ENCODE peak calls at places on chromosome 19, in nine cellular contexts. One of them, this sample, is unnamed. For H3K36me3 and H3K27me3, the result is how much of the 10 kb centered on the place peaks cover.

GRCh38 chr19:49863935-49864320 is 3.4 kb downstream of the PNKP start:
- DNase-seq in GM23248: no peak
- DNase-seq in fibroblast of lung: no peak
- DNase-seq in body of pancreas: no peak
- DNase-seq in heart right ventricle: no peak
- DNase-seq in mesendoderm: no peak
- DNase-seq in suprapubic skin: peak
- DNase-seq in Peyer's patch: no peak
- DNase-seq in breast epithelium: no peak
- DNase-seq in this sample: no peak

GRCh38 chr19:49782515-49782914 is 15.7 kb downstream of the AP2A1 start:
- DNase-seq in GM23248: no peak
- DNase-seq in fibroblast of lung: no peak
- DNase-seq in body of pancreas: no peak
- DNase-seq in heart right ventricle: no peak
- DNase-seq in mesendoderm: no peak
- DNase-seq in suprapubic skin: no peak
- DNase-seq in Peyer's patch: no peak
- DNase-seq in breast epithelium: no peak
- DNase-seq in this sample: no peak

GRCh38 chr19:19134687-19135158 is 3.6 kb downstream of the TMEM161A start:
- DNase-seq in GM23248: no peak
- DNase-seq in fibroblast of lung: no peak
- DNase-seq in body of pancreas: no peak
- DNase-seq in heart right ventricle: peak
- DNase-seq in mesendoderm: peak
- DNase-seq in suprapubic skin: no peak
- DNase-seq in Peyer's patch: no peak
- DNase-seq in breast epithelium: no peak
- DNase-seq in this sample: peak

GRCh38 chr19:56015756-56016155 is 29.2 kb downstream of the NLRP5 start:
- DNase-seq in GM23248: peak
- DNase-seq in fibroblast of lung: no peak
- DNase-seq in body of pancreas: no peak
- DNase-seq in heart right ventricle: no peak
- DNase-seq in mesendoderm: no peak
- DNase-seq in suprapubic skin: no peak
- DNase-seq in Peyer's patch: no peak
- DNase-seq in breast epithelium: no peak
- DNase-seq in this sample: peak

GRCh38 chr19:4851551-4852290 is 15.7 kb downstream of the PLIN3 start:
- DNase-seq in GM23248: peak
- DNase-seq in fibroblast of lung: no peak
- DNase-seq in body of pancreas: peak
- DNase-seq in heart right ventricle: peak
- DNase-seq in mesendoderm: peak
- DNase-seq in suprapubic skin: peak
- DNase-seq in Peyer's patch: peak
- DNase-seq in breast epithelium: peak
- DNase-seq in this sample: peak

GRCh38 chr19:32196690-32197420 is 148.6 kb upstream of the ZNF507 start:
- DNase-seq in GM23248: no peak
- DNase-seq in fibroblast of lung: no peak
- DNase-seq in body of pancreas: no peak
- DNase-seq in heart right ventricle: no peak
- DNase-seq in mesendoderm: no peak
- DNase-seq in suprapubic skin: no peak
- DNase-seq in Peyer's patch: no peak
- DNase-seq in breast epithelium: no peak
- DNase-seq in this sample: no peak

GRCh38 chr19:54232552-54232934 is 9.7 kb upstream of the LILRB3 start:
- DNase-seq in GM23248: no peak
- DNase-seq in fibroblast of lung: no peak
- DNase-seq in body of pancreas: no peak
- DNase-seq in heart right ventricle: no peak
- DNase-seq in mesendoderm: no peak
- DNase-seq in suprapubic skin: no peak
- DNase-seq in Peyer's patch: no peak
- DNase-seq in breast epithelium: no peak
- DNase-seq in this sample: no peak

GRCh38 chr19:48806518-48806817 is 4.4 kb downstream of the BCAT2 start:
- DNase-seq in GM23248: no peak
- DNase-seq in fibroblast of lung: no peak
- DNase-seq in body of pancreas: no peak
- DNase-seq in heart right ventricle: peak
- DNase-seq in mesendoderm: peak
- DNase-seq in suprapubic skin: no peak
- DNase-seq in Peyer's patch: no peak
- DNase-seq in breast epithelium: no peak
- DNase-seq in this sample: no peak

GRCh38 chr19:4660181-4660791 is 9.9 kb downstream of the MYDGF start:
- DNase-seq in GM23248: no peak
- DNase-seq in fibroblast of lung: no peak
- DNase-seq in body of pancreas: no peak
- DNase-seq in heart right ventricle: no peak
- DNase-seq in mesendoderm: peak
- DNase-seq in suprapubic skin: no peak
- DNase-seq in Peyer's patch: no peak
- DNase-seq in breast epithelium: no peak
- DNase-seq in this sample: peak

GRCh38 chr19:51712461-51713081 is 11.2 kb downstream of the HAS1 start:
- DNase-seq in GM23248: peak
- DNase-seq in fibroblast of lung: peak
- DNase-seq in body of pancreas: no peak
- DNase-seq in heart right ventricle: no peak
- DNase-seq in mesendoderm: peak
- DNase-seq in suprapubic skin: no peak
- DNase-seq in Peyer's patch: no peak
- DNase-seq in breast epithelium: no peak
- DNase-seq in this sample: peak

DNA sequence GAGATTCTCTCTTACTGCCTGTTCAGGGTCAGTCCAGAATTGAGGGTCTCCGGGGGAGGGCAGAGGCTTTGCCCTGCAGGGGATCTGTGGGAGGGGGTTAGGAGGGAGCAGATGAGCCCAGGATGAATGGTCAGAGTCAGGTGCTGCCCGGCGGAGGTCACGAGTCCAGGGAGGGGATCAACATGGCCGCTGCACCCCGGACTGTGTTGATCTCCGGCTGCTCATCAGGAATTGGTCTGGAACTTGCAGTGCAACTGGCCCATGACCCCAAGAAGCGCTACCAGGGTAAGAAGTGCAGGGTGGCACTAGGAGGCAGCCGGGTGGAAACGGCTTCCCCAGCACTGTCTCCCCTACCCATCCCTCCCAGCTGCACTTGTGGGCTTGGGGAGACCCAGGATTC is at the start of gene RDH8:
- DNase-seq in GM23248: no peak
- DNase-seq in fibroblast of lung: no peak
- DNase-seq in body of pancreas: no peak
- DNase-seq in heart right ventricle: no peak
- DNase-seq in mesendoderm: no peak
- DNase-seq in suprapubic skin: no peak
- DNase-seq in Peyer's patch: no peak
- DNase-seq in breast epithelium: no peak
- DNase-seq in this sample: no peak
- H3K36me3 ChIP-seq in GM23248: under half
- H3K36me3 ChIP-seq in fibroblast of lung: under half
- H3K36me3 ChIP-seq in body of pancreas: under half
- H3K36me3 ChIP-seq in heart right ventricle: under half
- H3K36me3 ChIP-seq in mesendoderm: under half
- H3K36me3 ChIP-seq in suprapubic skin: under half
- H3K36me3 ChIP-seq in Peyer's patch: under half
- H3K36me3 ChIP-seq in breast epithelium: under half
- H3K36me3 ChIP-seq in this sample: under half

DNA sequence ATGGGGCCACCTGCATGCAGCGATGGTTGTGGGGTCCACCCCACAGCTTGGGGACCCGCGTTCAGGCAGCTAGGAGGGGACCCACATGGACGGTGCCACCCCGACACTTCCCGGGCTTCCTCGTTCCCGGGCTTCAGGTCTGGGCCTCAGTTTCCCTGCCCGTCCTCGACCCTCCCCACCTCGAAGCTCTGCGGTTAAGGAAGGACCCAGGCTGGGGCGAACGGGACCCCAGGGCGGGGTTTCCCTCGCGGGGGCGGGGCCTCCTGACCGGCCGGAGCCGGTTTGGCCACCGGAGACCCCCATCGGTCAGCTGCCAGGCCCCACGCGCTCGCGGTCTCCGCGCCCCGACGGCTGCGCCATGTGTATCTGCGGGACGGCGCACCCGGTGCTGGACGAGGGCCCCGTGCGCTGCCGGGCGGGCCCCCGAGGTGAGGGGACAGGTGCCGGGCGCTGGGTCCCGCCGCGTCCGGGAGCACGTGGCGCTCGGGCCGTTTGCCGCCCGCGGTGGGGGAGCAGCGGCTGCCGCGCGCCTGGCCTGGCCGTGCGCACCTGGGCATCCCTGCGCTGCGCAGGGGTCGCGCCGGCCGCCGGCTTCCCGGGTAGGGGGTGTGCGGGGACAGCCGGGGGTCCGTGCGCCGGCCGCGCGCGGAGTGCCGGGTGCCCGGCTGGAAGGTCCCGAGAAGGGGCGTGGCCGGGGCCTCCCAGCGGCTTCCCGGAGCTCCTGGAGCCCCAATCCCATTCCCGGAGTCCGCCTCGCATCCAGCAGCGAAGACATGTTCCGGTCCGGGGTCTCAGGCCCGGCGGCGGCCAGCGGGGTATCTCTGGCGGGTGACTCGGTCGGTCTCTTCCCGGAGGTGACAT is 4.2 kb downstream of the ARHGAP45 start:
- DNase-seq in GM23248: peak
- DNase-seq in fibroblast of lung: no peak
- DNase-seq in body of pancreas: no peak
- DNase-seq in heart right ventricle: no peak
- DNase-seq in mesendoderm: no peak
- DNase-seq in suprapubic skin: peak
- DNase-seq in Peyer's patch: no peak
- DNase-seq in breast epithelium: no peak
- DNase-seq in this sample: no peak
- H3K27me3 ChIP-seq in GM23248: under half
- H3K27me3 ChIP-seq in fibroblast of lung: under half
- H3K27me3 ChIP-seq in body of pancreas: under half
- H3K27me3 ChIP-seq in heart right ventricle: under half
- H3K27me3 ChIP-seq in mesendoderm: under half
- H3K27me3 ChIP-seq in suprapubic skin: under half
- H3K27me3 ChIP-seq in Peyer's patch: under half
- H3K27me3 ChIP-seq in breast epithelium: under half
- H3K27me3 ChIP-seq in this sample: under half

GRCh38 chr19:30253581-30253996 is 118.6 kb upstream of the ZNF536 start:
- DNase-seq in GM23248: peak
- DNase-seq in fibroblast of lung: no peak
- DNase-seq in body of pancreas: no peak
- DNase-seq in heart right ventricle: no peak
- DNase-seq in mesendoderm: peak
- DNase-seq in suprapubic skin: no peak
- DNase-seq in Peyer's patch: no peak
- DNase-seq in breast epithelium: no peak
- DNase-seq in this sample: peak

GRCh38 chr19:30256510-30256850 is 115.7 kb upstream of the ZNF536 start:
- DNase-seq in GM23248: no peak
- DNase-seq in fibroblast of lung: no peak
- DNase-seq in body of pancreas: no peak
- DNase-seq in heart right ventricle: no peak
- DNase-seq in mesendoderm: no peak
- DNase-seq in suprapubic skin: no peak
- DNase-seq in Peyer's patch: no peak
- DNase-seq in breast epithelium: no peak
- DNase-seq in this sample: peak

GRCh38 chr19:30255783-30256509 is 116.2 kb upstream of the ZNF536 start:
- DNase-seq in GM23248: no peak
- DNase-seq in fibroblast of lung: no peak
- DNase-seq in body of pancreas: no peak
- DNase-seq in heart right ventricle: no peak
- DNase-seq in mesendoderm: peak
- DNase-seq in suprapubic skin: no peak
- DNase-seq in Peyer's patch: no peak
- DNase-seq in breast epithelium: no peak
- DNase-seq in this sample: no peak

GRCh38 chr19:30254214-30254613 is 118.0 kb upstream of the ZNF536 start:
- DNase-seq in GM23248: peak
- DNase-seq in fibroblast of lung: no peak
- DNase-seq in body of pancreas: no peak
- DNase-seq in heart right ventricle: no peak
- DNase-seq in mesendoderm: no peak
- DNase-seq in suprapubic skin: no peak
- DNase-seq in Peyer's patch: no peak
- DNase-seq in breast epithelium: no peak
- DNase-seq in this sample: peak

GRCh38 chr19:30254789-30255188 is 117.4 kb upstream of the ZNF536 start:
- DNase-seq in GM23248: no peak
- DNase-seq in fibroblast of lung: no peak
- DNase-seq in body of pancreas: no peak
- DNase-seq in heart right ventricle: no peak
- DNase-seq in mesendoderm: no peak
- DNase-seq in suprapubic skin: no peak
- DNase-seq in Peyer's patch: no peak
- DNase-seq in breast epithelium: no peak
- DNase-seq in this sample: no peak
- H3K36me3 ChIP-seq in GM23248: under half
- H3K36me3 ChIP-seq in fibroblast of lung: under half
- H3K36me3 ChIP-seq in body of pancreas: under half
- H3K36me3 ChIP-seq in heart right ventricle: under half
- H3K36me3 ChIP-seq in mesendoderm: under half
- H3K36me3 ChIP-seq in suprapubic skin: under half
- H3K36me3 ChIP-seq in Peyer's patch: under half
- H3K36me3 ChIP-seq in breast epithelium: under half
- H3K36me3 ChIP-seq in this sample: under half

GRCh38 chr19:2289714-2290435 is 7.9 kb upstream of the PEAK3 start:
- DNase-seq in GM23248: peak
- DNase-seq in fibroblast of lung: no peak
- DNase-seq in body of pancreas: no peak
- DNase-seq in heart right ventricle: no peak
- DNase-seq in mesendoderm: no peak
- DNase-seq in suprapubic skin: peak
- DNase-seq in Peyer's patch: peak
- DNase-seq in breast epithelium: no peak
- DNase-seq in this sample: no peak

GRCh38 chr19:2288743-2289713 is 7.1 kb upstream of the PEAK3 start:
- DNase-seq in GM23248: no peak
- DNase-seq in fibroblast of lung: no peak
- DNase-seq in body of pancreas: no peak
- DNase-seq in heart right ventricle: no peak
- DNase-seq in mesendoderm: no peak
- DNase-seq in suprapubic skin: no peak
- DNase-seq in Peyer's patch: peak
- DNase-seq in breast epithelium: no peak
- DNase-seq in this sample: no peak

GRCh38 chr19:2288010-2288742 is 6.2 kb upstream of the PEAK3 start:
- DNase-seq in GM23248: no peak
- DNase-seq in fibroblast of lung: no peak
- DNase-seq in body of pancreas: no peak
- DNase-seq in heart right ventricle: no peak
- DNase-seq in mesendoderm: no peak
- DNase-seq in suprapubic skin: no peak
- DNase-seq in Peyer's patch: no peak
- DNase-seq in breast epithelium: no peak
- DNase-seq in this sample: no peak

GRCh38 chr19:2286402-2287140 is 4.6 kb upstream of the PEAK3 start:
- DNase-seq in GM23248: no peak
- DNase-seq in fibroblast of lung: no peak
- DNase-seq in body of pancreas: no peak
- DNase-seq in heart right ventricle: no peak
- DNase-seq in mesendoderm: no peak
- DNase-seq in suprapubic skin: no peak
- DNase-seq in Peyer's patch: no peak
- DNase-seq in breast epithelium: no peak
- DNase-seq in this sample: no peak

GRCh38 chr19:2287585-2287984 is 5.6 kb upstream of the PEAK3 start:
- DNase-seq in GM23248: no peak
- DNase-seq in fibroblast of lung: no peak
- DNase-seq in body of pancreas: no peak
- DNase-seq in heart right ventricle: no peak
- DNase-seq in mesendoderm: no peak
- DNase-seq in suprapubic skin: no peak
- DNase-seq in Peyer's patch: no peak
- DNase-seq in breast epithelium: no peak
- DNase-seq in this sample: no peak
- H3K27me3 ChIP-seq in GM23248: under half
- H3K27me3 ChIP-seq in fibroblast of lung: under half
- H3K27me3 ChIP-seq in body of pancreas: under half
- H3K27me3 ChIP-seq in heart right ventricle: under half
- H3K27me3 ChIP-seq in mesendoderm: under half
- H3K27me3 ChIP-seq in suprapubic skin: under half
- H3K27me3 ChIP-seq in Peyer's patch: under half
- H3K27me3 ChIP-seq in breast epithelium: under half
- H3K27me3 ChIP-seq in this sample: under half

This sample was measured in HAP-1.